ENCODE peak calls at places on chromosomes 7 and 10, in eight cellular contexts. W is CD8-positive, alpha-beta T cell; S is hepatocyte; L is RWPE1; R is thoracic aorta; U is MM.1S; P is nephron progenitor cell; T is foreskin keratinocyte. A is an unnamed sample.

GRCh38 chr7:142787034-142787768 is 16.4 kb downstream of the PRSS2 start:
- DNase-seq in W (peak; percentile 57), S (no peak), L (no peak), R (no peak), U (no peak), P (no peak), T (no peak), A (no peak)

GRCh38 chr10:4081691-4082111 is 296.7 kb upstream of the KLF6 start:
- DNase-seq in W (no peak), S (no peak), L (no peak), R (no peak), U (no peak), P (no peak), T (no peak), A (no peak)

GRCh38 chr7:15628876-15629275 is 57.6 kb downstream of the MEOX2 start:
- DNase-seq in W (no peak), S (no peak), L (no peak), R (no peak), U (no peak), P (no peak), T (peak; percentile 47), A (peak; percentile 54)

GRCh38 chr7:54839538-54840213 is 80.7 kb upstream of the SEC61G start:
- DNase-seq in W (no peak), S (peak; percentile 30), L (peak; percentile 75), R (peak; percentile 36), U (no peak), P (peak; percentile 64), T (peak; percentile 29), A (peak; percentile 57)

GRCh38 chr10:58641095-58641531 is 128.4 kb downstream of the BICC1 start:
- DNase-seq in W (no peak), S (peak; percentile 60), L (peak; percentile 28), R (no peak), U (no peak), P (no peak), T (peak; percentile 79), A (peak; percentile 73)

GRCh38 chr7:113267885-113268284 is 149.5 kb upstream of the SMIM30 start:
- DNase-seq in W (no peak), S (no peak), L (no peak), R (no peak), U (no peak), P (no peak), T (no peak), A (no peak)

GRCh38 chr7:67406941-67407340 is 410.3 kb downstream of the TYW1 start:
- DNase-seq in W (no peak), S (peak; percentile 16), L (no peak), R (no peak), U (no peak), P (no peak), T (peak; percentile 24), A (peak; percentile 28)

GRCh38 chr7:154767821-154768415 is 235.0 kb downstream of the PAXIP1 start:
- DNase-seq in W (no peak), S (no peak), L (no peak), R (no peak), U (no peak), P (no peak), T (no peak), A (no peak)

DNA sequence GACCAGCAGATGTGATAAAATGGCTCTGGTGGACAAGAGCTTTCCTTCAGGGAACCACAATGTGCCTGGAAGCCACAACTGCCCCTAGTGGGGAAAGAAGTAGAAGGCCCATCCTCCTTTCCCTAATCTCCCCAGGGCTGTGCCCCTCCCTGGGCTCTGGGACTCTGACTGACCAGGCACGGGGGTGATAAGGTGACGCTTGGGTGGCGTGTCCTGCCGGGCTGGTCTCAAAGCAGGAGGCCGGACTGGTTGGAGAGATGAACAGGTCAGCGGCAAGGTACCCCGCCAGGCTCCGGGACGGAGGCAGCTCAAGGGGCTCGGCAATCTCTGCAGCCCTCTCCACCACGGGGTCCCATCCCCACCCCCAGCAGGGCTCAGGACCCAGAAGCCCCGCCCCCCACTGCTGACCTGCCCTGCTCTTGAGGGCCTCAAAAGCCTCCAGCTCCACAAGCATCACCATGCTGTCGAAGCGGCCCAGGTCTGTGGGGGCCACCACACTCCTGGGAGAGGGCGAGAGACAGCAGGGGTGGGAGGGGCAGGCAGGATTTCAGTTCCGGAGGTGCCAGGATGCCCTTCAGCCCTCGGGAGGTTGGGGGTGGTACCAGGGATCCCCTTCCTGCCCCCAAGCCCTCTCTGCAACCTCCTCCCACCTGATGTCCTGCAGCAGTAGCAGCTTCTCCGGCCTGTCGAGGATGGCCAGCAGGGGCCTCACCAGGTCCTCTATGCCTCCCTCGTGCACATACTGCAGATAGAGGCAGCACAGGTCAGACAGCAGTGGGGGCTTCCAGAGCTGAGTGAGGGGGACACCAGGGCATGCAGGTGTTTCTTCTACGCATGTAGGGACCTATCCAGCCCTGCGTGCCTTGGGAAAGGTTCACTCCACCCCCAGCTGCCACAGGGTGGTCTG is 12.2 kb downstream of the LZTS2 start:
- DNase-seq in W (no peak), S (peak; percentile 57), L (no peak), R (no peak), U (no peak), P (no peak), T (no peak), A (no peak)
- TF ChIP-seq CTCF in W (no peak), S (peak; percentile 32), L (peak; percentile 17), R (no peak), U (peak; percentile 8), P (peak; percentile 40), T (peak; percentile 37), A (peak; percentile 45)

GRCh38 chr10:7704360-7704759 is 1.2 kb downstream of the ITIH2 start:
- DNase-seq in W (no peak), S (no peak), L (no peak), R (no peak), U (no peak), P (no peak), T (no peak), A (no peak)

GRCh38 chr10:7703140-7703539 is at the start of gene ITIH2:
- DNase-seq in W (no peak), S (no peak), L (no peak), R (no peak), U (no peak), P (no peak), T (no peak), A (no peak)

GRCh38 chr10:7701158-7701742 is 1.9 kb upstream of the ITIH2 start:
- DNase-seq in W (no peak), S (no peak), L (no peak), R (no peak), U (no peak), P (no peak), T (no peak), A (no peak)

GRCh38 chr10:7700577-7701125 is 2.5 kb upstream of the ITIH2 start:
- DNase-seq in W (no peak), S (peak; percentile 50), L (no peak), R (no peak), U (no peak), P (no peak), T (peak; percentile 36), A (peak; percentile 27)

GRCh38 chr10:7702288-7702812 is 766 bp upstream of the ITIH2 start:
- DNase-seq in W (no peak), S (no peak), L (no peak), R (no peak), U (no peak), P (no peak), T (no peak), A (no peak)
- TF ChIP-seq CTCF in W (no peak), S (no peak), L (no peak), R (no peak), U (no peak), P (no peak), T (no peak), A (no peak)

DNA sequence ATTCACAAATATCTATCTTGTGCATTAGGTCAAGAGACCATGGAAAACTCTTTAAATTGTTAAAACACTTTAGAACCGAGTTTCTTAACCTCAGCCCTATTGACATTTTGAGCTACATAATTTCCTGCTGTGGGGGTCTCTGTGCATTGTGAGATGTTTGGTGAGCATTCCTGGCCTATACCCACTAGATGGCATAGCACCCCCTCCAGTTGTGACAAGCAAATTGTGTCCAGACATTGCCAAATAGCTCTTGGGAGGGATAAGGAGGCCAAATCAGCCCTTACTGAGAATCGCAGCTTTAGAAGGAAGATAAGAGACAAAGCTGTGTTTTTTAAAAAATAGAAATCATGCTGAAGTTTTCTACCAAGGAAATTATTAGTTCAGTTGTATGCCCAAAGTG is 1158.5 kb upstream of the C7orf33 start:
- DNase-seq in W (no peak), S (peak; percentile 29), L (no peak), R (no peak), U (no peak), P (peak; percentile 24), T (no peak), A (no peak)
- TF ChIP-seq CTCF in W (no peak), S (peak; percentile 48), L (no peak), R (no peak), U (no peak), P (peak; percentile 40), T (no peak), A (no peak)

DNA sequence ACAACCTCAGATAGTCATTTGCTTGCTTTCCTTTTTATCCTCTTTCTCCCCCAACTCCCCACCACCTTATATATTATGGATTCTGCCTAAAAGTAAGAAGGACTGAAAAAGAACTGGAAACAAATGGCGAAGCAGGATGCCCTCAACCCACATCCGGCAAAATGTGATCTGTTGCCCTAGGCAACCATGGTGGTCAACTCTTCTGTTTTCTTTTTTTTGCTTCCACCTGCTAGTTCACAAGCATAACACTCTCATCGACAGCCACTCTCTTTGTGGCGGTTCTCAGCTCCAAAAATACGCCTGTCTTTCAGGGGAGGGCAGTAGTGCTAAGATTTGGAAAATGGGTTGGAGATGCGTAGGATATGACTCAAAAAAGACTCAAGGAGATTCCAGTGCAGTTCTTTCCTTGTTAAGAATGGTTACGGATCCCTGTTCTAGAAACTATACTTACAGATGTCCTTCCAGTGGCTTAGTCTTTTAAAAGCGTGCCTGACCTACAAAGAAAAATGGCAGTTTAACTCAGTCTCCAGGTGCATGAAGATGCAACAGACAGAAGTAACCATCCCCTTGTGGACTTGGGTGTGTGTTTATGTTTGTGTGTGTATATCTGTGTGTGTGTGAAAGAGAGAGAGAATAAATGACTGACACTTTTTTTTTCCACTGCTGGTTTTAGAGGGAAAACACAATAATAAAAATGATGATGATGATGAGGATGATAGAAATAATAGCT is 10.7 kb downstream of the APBB1IP start:
- DNase-seq in W (peak; percentile 81), S (no peak), L (no peak), R (no peak), U (peak; percentile 68), P (no peak), T (no peak), A (no peak)
- TF ChIP-seq CTCF in W (no peak), S (no peak), L (no peak), R (no peak), U (no peak), P (no peak), T (no peak), A (no peak)

GRCh38 chr10:98790817-98791216 is 344.1 kb upstream of the HPS1 start:
- DNase-seq in W (no peak), S (peak; percentile 22), L (peak; percentile 27), R (no peak), U (peak; percentile 28), P (no peak), T (no peak), A (peak; percentile 14)
- TF ChIP-seq CTCF in W (no peak), S (peak; percentile 70), L (peak; percentile 22), R (peak; percentile 22), U (peak; percentile 58), P (peak; percentile 39), T (peak; percentile 54), A (peak; percentile 43)

GRCh38 chr7:92527300-92528187 is 776 bp downstream of the PEX1 start:
- DNase-seq in W (peak; percentile 58), S (peak; percentile 70), L (peak; percentile 77), R (peak; percentile 3), U (peak; percentile 79), P (peak; percentile 60), T (peak; percentile 58), A (peak; percentile 54)
- TF ChIP-seq CTCF in W (no peak), S (no peak), L (no peak), R (no peak), U (no peak), P (no peak), T (peak; percentile 25), A (peak; percentile 12)